ENCODE peak calls at places on chromosomes 11 and 22, in eight cellular contexts. One of them, this sample, is unnamed.

GRCh38 chr11:8261316-8261715 is 2.4 kb downstream of the LMO1 start:
- DNase-seq in PC-3: no peak
- DNase-seq in HCT116: no peak
- DNase-seq in MM.1S: no peak
- DNase-seq in GM23248: no peak
- DNase-seq in neural progenitor cell: no peak
- DNase-seq in hepatocyte: no peak
- DNase-seq in SK-N-SH: no peak
- DNase-seq in this sample: no peak

GRCh38 chr11:73230931-73231330 is 12.8 kb downstream of the P2RY2 start:
- DNase-seq in SK-N-SH: peak; percentile 13
- DNase-seq in HCT116: no peak
- DNase-seq in MM.1S: no peak
- DNase-seq in neural progenitor cell: no peak
- DNase-seq in GM23248: no peak
- DNase-seq in PC-3: no peak
- DNase-seq in hepatocyte: no peak
- DNase-seq in this sample: no peak

GRCh38 chr11:117197516-117198456 is 1.4 kb upstream of the TAGLN start:
- DNase-seq in SK-N-SH: peak; percentile 77
- DNase-seq in hepatocyte: peak; percentile 36
- DNase-seq in GM23248: no peak
- DNase-seq in HCT116: no peak
- DNase-seq in neural progenitor cell: peak; percentile 76
- DNase-seq in PC-3: peak; percentile 18
- DNase-seq in MM.1S: no peak
- DNase-seq in this sample: no peak

GRCh38 chr11:19976281-19976941 is 183.9 kb downstream of the DBX1 start:
- DNase-seq in HCT116: no peak
- DNase-seq in GM23248: no peak
- DNase-seq in PC-3: no peak
- DNase-seq in MM.1S: no peak
- DNase-seq in SK-N-SH: no peak
- DNase-seq in neural progenitor cell: no peak
- DNase-seq in hepatocyte: peak; percentile 53
- DNase-seq in this sample: no peak

GRCh38 chr11:60966867-60967266 is 4.6 kb upstream of the CD6 start:
- DNase-seq in MM.1S: no peak
- DNase-seq in SK-N-SH: no peak
- DNase-seq in hepatocyte: no peak
- DNase-seq in GM23248: no peak
- DNase-seq in PC-3: no peak
- DNase-seq in neural progenitor cell: no peak
- DNase-seq in HCT116: no peak
- DNase-seq in this sample: no peak

GRCh38 chr22:39574779-39575551 is 4.4 kb downstream of the CACNA1I start:
- DNase-seq in HCT116: peak; percentile 80
- DNase-seq in neural progenitor cell: no peak
- DNase-seq in hepatocyte: peak; percentile 68
- DNase-seq in MM.1S: no peak
- DNase-seq in PC-3: peak; percentile 86
- DNase-seq in GM23248: peak; percentile 96
- DNase-seq in SK-N-SH: no peak
- DNase-seq in this sample: no peak

GRCh38 chr11:368414-369335 is 624 bp upstream of the B4GALNT4 start:
- DNase-seq in PC-3: peak; percentile 22
- DNase-seq in HCT116: no peak
- DNase-seq in GM23248: peak; percentile 60
- DNase-seq in hepatocyte: peak; percentile 55
- DNase-seq in SK-N-SH: peak; percentile 67
- DNase-seq in neural progenitor cell: peak; percentile 65
- DNase-seq in MM.1S: no peak
- DNase-seq in this sample: no peak

GRCh38 chr11:27865105-27865504 is 164.8 kb upstream of the BDNF start:
- DNase-seq in GM23248: no peak
- DNase-seq in neural progenitor cell: no peak
- DNase-seq in MM.1S: no peak
- DNase-seq in PC-3: no peak
- DNase-seq in SK-N-SH: no peak
- DNase-seq in HCT116: no peak
- DNase-seq in hepatocyte: no peak
- DNase-seq in this sample: no peak

GRCh38 chr11:70240337-70240736 is 30.2 kb upstream of the PPFIA1 start:
- DNase-seq in HCT116: no peak
- DNase-seq in SK-N-SH: no peak
- DNase-seq in neural progenitor cell: no peak
- DNase-seq in hepatocyte: no peak
- DNase-seq in GM23248: no peak
- DNase-seq in MM.1S: no peak
- DNase-seq in PC-3: no peak
- DNase-seq in this sample: no peak

GRCh38 chr11:19499999-19500398 is 212.6 kb upstream of the NAV2 start:
- DNase-seq in hepatocyte: no peak
- DNase-seq in MM.1S: no peak
- DNase-seq in SK-N-SH: no peak
- DNase-seq in HCT116: no peak
- DNase-seq in GM23248: peak; percentile 99
- DNase-seq in PC-3: no peak
- DNase-seq in neural progenitor cell: no peak
- DNase-seq in this sample: no peak

GRCh38 chr22:30591191-30591587 is 521 bp downstream of the PES1 start:
- DNase-seq in SK-N-SH: no peak
- DNase-seq in hepatocyte: peak; percentile 21
- DNase-seq in MM.1S: peak; percentile 10
- DNase-seq in HCT116: no peak
- DNase-seq in neural progenitor cell: no peak
- DNase-seq in GM23248: peak; percentile 82
- DNase-seq in PC-3: no peak
- DNase-seq in this sample: no peak

GRCh38 chr11:60925685-60926267 is 1.5 kb downstream of the TMEM132A start:
- DNase-seq in SK-N-SH: peak; percentile 34
- DNase-seq in HCT116: no peak
- DNase-seq in GM23248: peak; percentile 85
- DNase-seq in neural progenitor cell: no peak
- DNase-seq in hepatocyte: no peak
- DNase-seq in MM.1S: no peak
- DNase-seq in PC-3: peak; percentile 91
- DNase-seq in this sample: no peak

GRCh38 chr22:20312396-20313191 is 7.3 kb downstream of the DGCR6L start:
- DNase-seq in hepatocyte: no peak
- DNase-seq in HCT116: no peak
- DNase-seq in PC-3: no peak
- DNase-seq in MM.1S: no peak
- DNase-seq in neural progenitor cell: peak; percentile 0
- DNase-seq in GM23248: no peak
- DNase-seq in SK-N-SH: no peak
- DNase-seq in this sample: no peak

GRCh38 chr22:32308191-32308590 is 49.5 kb upstream of the RFPL3 start:
- DNase-seq in hepatocyte: no peak
- DNase-seq in SK-N-SH: no peak
- DNase-seq in PC-3: no peak
- DNase-seq in GM23248: no peak
- DNase-seq in neural progenitor cell: no peak
- DNase-seq in HCT116: no peak
- DNase-seq in MM.1S: no peak
- DNase-seq in this sample: no peak

GRCh38 chr11:78400701-78401100 is 16.9 kb downstream of the GAB2 start:
- DNase-seq in PC-3: no peak
- DNase-seq in hepatocyte: no peak
- DNase-seq in neural progenitor cell: peak; percentile 31
- DNase-seq in MM.1S: no peak
- DNase-seq in SK-N-SH: peak; percentile 28
- DNase-seq in GM23248: no peak
- DNase-seq in HCT116: no peak
- DNase-seq in this sample: no peak

GRCh38 chr11:8281266-8281665 is 17.6 kb upstream of the LMO1 start:
- DNase-seq in HCT116: no peak
- DNase-seq in hepatocyte: no peak
- DNase-seq in PC-3: no peak
- DNase-seq in SK-N-SH: no peak
- DNase-seq in GM23248: no peak
- DNase-seq in MM.1S: no peak
- DNase-seq in neural progenitor cell: peak; percentile 0
- DNase-seq in this sample: no peak

GRCh38 chr11:9748361-9748970 is 84.6 kb downstream of the SWAP70 start:
- DNase-seq in neural progenitor cell: peak; percentile 65
- DNase-seq in hepatocyte: peak; percentile 80
- DNase-seq in MM.1S: peak; percentile 87
- DNase-seq in GM23248: peak; percentile 90
- DNase-seq in HCT116: peak; percentile 70
- DNase-seq in SK-N-SH: peak; percentile 70
- DNase-seq in PC-3: peak; percentile 80
- DNase-seq in this sample: peak; percentile 88

DNA sequence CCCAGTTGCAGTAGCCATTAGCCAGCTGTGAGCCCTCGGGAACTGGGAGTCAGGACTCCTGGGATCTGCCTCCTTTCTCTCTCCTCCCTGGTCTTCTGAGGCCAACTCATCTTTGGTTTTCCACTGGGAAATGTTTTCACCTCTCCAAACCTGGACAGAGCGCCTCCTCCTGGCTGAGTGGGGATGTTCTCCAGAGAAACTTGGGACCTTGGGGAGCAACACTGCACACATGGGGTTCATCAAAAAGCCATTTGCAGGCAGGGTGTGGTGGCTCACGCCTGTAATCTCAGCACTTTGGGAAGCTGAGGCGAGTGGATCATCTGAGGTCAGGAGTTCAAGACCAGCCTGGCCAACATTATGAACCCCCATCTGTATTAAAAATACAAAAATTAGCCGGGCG is 145.4 kb downstream of the NECTIN1 start:
- DNase-seq in neural progenitor cell: no peak
- DNase-seq in SK-N-SH: no peak
- DNase-seq in MM.1S: no peak
- DNase-seq in PC-3: no peak
- DNase-seq in GM23248: no peak
- DNase-seq in hepatocyte: no peak
- DNase-seq in HCT116: no peak
- DNase-seq in this sample: no peak
- TF ChIP-seq EZH2phosphoT487 in neural progenitor cell: no peak
- TF ChIP-seq EZH2phosphoT487 in SK-N-SH: no peak
- TF ChIP-seq EZH2phosphoT487 in MM.1S: no peak
- TF ChIP-seq EZH2phosphoT487 in PC-3: no peak
- TF ChIP-seq EZH2phosphoT487 in GM23248: no peak
- TF ChIP-seq EZH2phosphoT487 in hepatocyte: no peak
- TF ChIP-seq EZH2phosphoT487 in HCT116: no peak
- TF ChIP-seq EZH2phosphoT487 in this sample: no peak

DNA sequence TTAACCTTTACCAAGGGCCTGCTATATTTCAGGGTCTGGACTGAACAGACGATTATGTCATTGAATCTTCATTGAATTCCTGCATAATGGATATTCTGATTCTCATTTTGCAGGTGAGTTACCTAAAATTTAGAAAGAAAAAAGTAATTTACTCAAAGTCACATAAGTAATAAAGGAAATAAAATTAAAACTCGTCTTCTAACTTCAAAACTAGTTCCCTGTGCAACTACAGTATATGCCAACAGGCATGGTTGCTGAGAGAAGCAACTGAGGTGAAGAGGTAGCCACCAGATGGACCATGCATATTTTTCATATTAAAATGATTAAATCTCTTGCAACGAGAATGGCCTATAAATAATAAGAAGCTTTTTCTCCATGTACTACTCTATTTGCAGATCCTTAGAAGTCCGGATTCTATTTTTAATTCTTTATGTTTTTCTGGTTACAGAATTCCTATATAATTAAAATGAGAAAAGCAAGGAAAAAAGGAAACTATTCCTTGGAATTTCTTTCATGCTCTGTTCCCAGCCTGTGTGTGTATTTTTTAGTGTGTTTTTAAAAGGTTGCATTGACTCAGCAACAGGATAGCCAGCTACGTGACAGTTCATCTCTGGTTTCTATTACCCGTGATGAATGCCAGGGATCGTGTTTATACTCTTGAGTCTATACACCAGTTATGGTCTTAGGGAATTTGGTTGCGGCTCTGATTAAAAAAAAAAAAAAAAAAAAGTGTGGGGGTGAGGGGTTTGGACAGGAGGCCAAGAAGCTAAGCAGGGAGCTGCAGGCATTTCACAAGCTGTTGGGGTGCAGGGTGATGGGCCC is 186.8 kb downstream of the ETS1 start:
- DNase-seq in SK-N-SH: peak; percentile 44
- DNase-seq in PC-3: no peak
- DNase-seq in GM23248: peak; percentile 82
- DNase-seq in hepatocyte: peak; percentile 47
- DNase-seq in HCT116: no peak
- DNase-seq in MM.1S: no peak
- DNase-seq in neural progenitor cell: no peak
- DNase-seq in this sample: no peak
- TF ChIP-seq EZH2phosphoT487 in SK-N-SH: no peak
- TF ChIP-seq EZH2phosphoT487 in PC-3: no peak
- TF ChIP-seq EZH2phosphoT487 in GM23248: no peak
- TF ChIP-seq EZH2phosphoT487 in hepatocyte: no peak
- TF ChIP-seq EZH2phosphoT487 in HCT116: no peak
- TF ChIP-seq EZH2phosphoT487 in MM.1S: no peak
- TF ChIP-seq EZH2phosphoT487 in neural progenitor cell: no peak
- TF ChIP-seq EZH2phosphoT487 in this sample: no peak

GRCh38 chr11:120929090-120929489 is 94.8 kb upstream of the TBCEL start:
- DNase-seq in hepatocyte: no peak
- DNase-seq in PC-3: no peak
- DNase-seq in SK-N-SH: no peak
- DNase-seq in neural progenitor cell: no peak
- DNase-seq in MM.1S: no peak
- DNase-seq in GM23248: peak; percentile 87
- DNase-seq in HCT116: no peak
- DNase-seq in this sample: no peak

GRCh38 chr11:120932305-120932905 is 91.5 kb upstream of the TBCEL start:
- DNase-seq in GM23248: no peak
- DNase-seq in hepatocyte: no peak
- DNase-seq in PC-3: no peak
- DNase-seq in SK-N-SH: peak; percentile 85
- DNase-seq in HCT116: no peak
- DNase-seq in neural progenitor cell: peak; percentile 34
- DNase-seq in MM.1S: no peak
- DNase-seq in this sample: no peak

GRCh38 chr11:120931057-120931779 is 92.7 kb upstream of the TBCEL start:
- DNase-seq in neural progenitor cell: no peak
- DNase-seq in MM.1S: peak; percentile 21
- DNase-seq in SK-N-SH: no peak
- DNase-seq in hepatocyte: no peak
- DNase-seq in HCT116: no peak
- DNase-seq in GM23248: no peak
- DNase-seq in PC-3: no peak
- DNase-seq in this sample: peak; percentile 39

GRCh38 chr11:120928506-120929062 is 95.3 kb upstream of the TBCEL start:
- DNase-seq in PC-3: no peak
- DNase-seq in hepatocyte: no peak
- DNase-seq in GM23248: no peak
- DNase-seq in neural progenitor cell: no peak
- DNase-seq in MM.1S: no peak
- DNase-seq in SK-N-SH: no peak
- DNase-seq in HCT116: no peak
- DNase-seq in this sample: peak; percentile 19

GRCh38 chr11:120929664-120930154 is 94.2 kb upstream of the TBCEL start:
- DNase-seq in neural progenitor cell: peak; percentile 90
- DNase-seq in GM23248: peak; percentile 59
- DNase-seq in PC-3: peak; percentile 50
- DNase-seq in HCT116: peak; percentile 61
- DNase-seq in MM.1S: peak; percentile 53
- DNase-seq in SK-N-SH: peak; percentile 72
- DNase-seq in hepatocyte: peak; percentile 80
- DNase-seq in this sample: peak; percentile 73
- TF ChIP-seq EZH2phosphoT487 in neural progenitor cell: no peak
- TF ChIP-seq EZH2phosphoT487 in GM23248: no peak
- TF ChIP-seq EZH2phosphoT487 in PC-3: no peak
- TF ChIP-seq EZH2phosphoT487 in HCT116: no peak
- TF ChIP-seq EZH2phosphoT487 in MM.1S: no peak
- TF ChIP-seq EZH2phosphoT487 in SK-N-SH: no peak
- TF ChIP-seq EZH2phosphoT487 in hepatocyte: no peak
- TF ChIP-seq EZH2phosphoT487 in this sample: no peak

GRCh38 chr11:67507242-67507890 is 596 bp downstream of the CDK2AP2 start:
- DNase-seq in neural progenitor cell: peak; percentile 83
- DNase-seq in hepatocyte: peak; percentile 81
- DNase-seq in PC-3: peak; percentile 82
- DNase-seq in MM.1S: peak; percentile 28
- DNase-seq in HCT116: peak; percentile 74
- DNase-seq in SK-N-SH: no peak
- DNase-seq in GM23248: peak; percentile 81
- DNase-seq in this sample: no peak
- TF ChIP-seq EZH2phosphoT487 in neural progenitor cell: no peak
- TF ChIP-seq EZH2phosphoT487 in hepatocyte: no peak
- TF ChIP-seq EZH2phosphoT487 in PC-3: no peak
- TF ChIP-seq EZH2phosphoT487 in MM.1S: no peak
- TF ChIP-seq EZH2phosphoT487 in HCT116: no peak
- TF ChIP-seq EZH2phosphoT487 in SK-N-SH: no peak
- TF ChIP-seq EZH2phosphoT487 in GM23248: no peak
- TF ChIP-seq EZH2phosphoT487 in this sample: no peak